ENCODE peak calls at places on chromosomes 13 and 19, in nine cellular contexts. One of them, this sample, is unnamed.

GRCh38 chr19:18763674-18764590 is 27.2 kb downstream of the COMP start:
- DNase-seq in T-cell: no peak
- DNase-seq in RPMI8226: peak
- DNase-seq in amniotic epithelial cell: peak
- DNase-seq in IMR-90: peak
- DNase-seq in lower lobe of right lung: peak
- DNase-seq in caudate nucleus: no peak
- DNase-seq in head of caudate nucleus: no peak
- DNase-seq in astrocyte of the spinal cord: no peak
- DNase-seq in this sample: peak

GRCh38 chr19:44748426-44749254 is at the start of gene BCL3:
- DNase-seq in T-cell: peak
- DNase-seq in RPMI8226: peak
- DNase-seq in amniotic epithelial cell: no peak
- DNase-seq in IMR-90: no peak
- DNase-seq in lower lobe of right lung: peak
- DNase-seq in caudate nucleus: no peak
- DNase-seq in head of caudate nucleus: no peak
- DNase-seq in astrocyte of the spinal cord: no peak
- DNase-seq in this sample: no peak

GRCh38 chr19:6551607-6552450 is 21.0 kb downstream of the TNFSF9 start:
- DNase-seq in T-cell: no peak
- DNase-seq in RPMI8226: peak
- DNase-seq in amniotic epithelial cell: no peak
- DNase-seq in IMR-90: no peak
- DNase-seq in lower lobe of right lung: peak
- DNase-seq in caudate nucleus: no peak
- DNase-seq in head of caudate nucleus: no peak
- DNase-seq in astrocyte of the spinal cord: no peak
- DNase-seq in this sample: no peak

GRCh38 chr13:76012091-76012721 is 376.1 kb downstream of the LMO7 start:
- DNase-seq in T-cell: no peak
- DNase-seq in RPMI8226: no peak
- DNase-seq in amniotic epithelial cell: peak
- DNase-seq in IMR-90: peak
- DNase-seq in lower lobe of right lung: no peak
- DNase-seq in caudate nucleus: no peak
- DNase-seq in head of caudate nucleus: no peak
- DNase-seq in astrocyte of the spinal cord: peak
- DNase-seq in this sample: peak

GRCh38 chr19:55014714-55015113 is 23.4 kb downstream of the GP6 start:
- DNase-seq in T-cell: no peak
- DNase-seq in RPMI8226: no peak
- DNase-seq in amniotic epithelial cell: no peak
- DNase-seq in IMR-90: no peak
- DNase-seq in lower lobe of right lung: no peak
- DNase-seq in caudate nucleus: no peak
- DNase-seq in head of caudate nucleus: no peak
- DNase-seq in astrocyte of the spinal cord: no peak
- DNase-seq in this sample: no peak

GRCh38 chr13:27080018-27080948 is 91.3 kb downstream of the USP12 start:
- DNase-seq in T-cell: no peak
- DNase-seq in RPMI8226: no peak
- DNase-seq in amniotic epithelial cell: no peak
- DNase-seq in IMR-90: no peak
- DNase-seq in lower lobe of right lung: no peak
- DNase-seq in caudate nucleus: no peak
- DNase-seq in head of caudate nucleus: no peak
- DNase-seq in astrocyte of the spinal cord: no peak
- DNase-seq in this sample: no peak

GRCh38 chr13:59337070-59337469 is 826.7 kb downstream of the DIAPH3 start:
- DNase-seq in T-cell: no peak
- DNase-seq in RPMI8226: no peak
- DNase-seq in amniotic epithelial cell: peak
- DNase-seq in IMR-90: no peak
- DNase-seq in lower lobe of right lung: no peak
- DNase-seq in caudate nucleus: no peak
- DNase-seq in head of caudate nucleus: no peak
- DNase-seq in astrocyte of the spinal cord: no peak
- DNase-seq in this sample: no peak

GRCh38 chr13:36353001-36353400 is 6.8 kb upstream of the SPART start:
- DNase-seq in T-cell: no peak
- DNase-seq in RPMI8226: no peak
- DNase-seq in amniotic epithelial cell: peak
- DNase-seq in IMR-90: no peak
- DNase-seq in lower lobe of right lung: no peak
- DNase-seq in caudate nucleus: no peak
- DNase-seq in head of caudate nucleus: no peak
- DNase-seq in astrocyte of the spinal cord: no peak
- DNase-seq in this sample: no peak

GRCh38 chr13:114203536-114203935 is 24.5 kb downstream of the CFAP97D2 start:
- DNase-seq in T-cell: no peak
- DNase-seq in RPMI8226: no peak
- DNase-seq in amniotic epithelial cell: no peak
- DNase-seq in IMR-90: no peak
- DNase-seq in lower lobe of right lung: no peak
- DNase-seq in caudate nucleus: no peak
- DNase-seq in head of caudate nucleus: no peak
- DNase-seq in astrocyte of the spinal cord: no peak
- DNase-seq in this sample: no peak

GRCh38 chr13:61466280-61466679 is 50.6 kb upstream of the PCDH20 start:
- DNase-seq in T-cell: no peak
- DNase-seq in RPMI8226: no peak
- DNase-seq in amniotic epithelial cell: no peak
- DNase-seq in IMR-90: no peak
- DNase-seq in lower lobe of right lung: no peak
- DNase-seq in caudate nucleus: no peak
- DNase-seq in head of caudate nucleus: no peak
- DNase-seq in astrocyte of the spinal cord: no peak
- DNase-seq in this sample: no peak

GRCh38 chr13:106851251-106851650 is 283.3 kb upstream of the ARGLU1 start:
- DNase-seq in T-cell: no peak
- DNase-seq in RPMI8226: no peak
- DNase-seq in amniotic epithelial cell: peak
- DNase-seq in IMR-90: peak
- DNase-seq in lower lobe of right lung: no peak
- DNase-seq in caudate nucleus: no peak
- DNase-seq in head of caudate nucleus: no peak
- DNase-seq in astrocyte of the spinal cord: peak
- DNase-seq in this sample: peak

GRCh38 chr19:2426661-2427322 is 594 bp downstream of the TIMM13 start:
- DNase-seq in T-cell: no peak
- DNase-seq in RPMI8226: peak
- DNase-seq in amniotic epithelial cell: no peak
- DNase-seq in IMR-90: peak
- DNase-seq in lower lobe of right lung: peak
- DNase-seq in caudate nucleus: no peak
- DNase-seq in head of caudate nucleus: peak
- DNase-seq in astrocyte of the spinal cord: no peak
- DNase-seq in this sample: peak

GRCh38 chr19:36041831-36042230 is 9.2 kb upstream of the CLIP3 start:
- DNase-seq in T-cell: no peak
- DNase-seq in RPMI8226: no peak
- DNase-seq in amniotic epithelial cell: peak
- DNase-seq in IMR-90: peak
- DNase-seq in lower lobe of right lung: no peak
- DNase-seq in caudate nucleus: peak
- DNase-seq in head of caudate nucleus: no peak
- DNase-seq in astrocyte of the spinal cord: peak
- DNase-seq in this sample: peak

GRCh38 chr13:31970237-31970930 is 61.2 kb upstream of the FRY start:
- DNase-seq in T-cell: no peak
- DNase-seq in RPMI8226: no peak
- DNase-seq in amniotic epithelial cell: peak
- DNase-seq in IMR-90: peak
- DNase-seq in lower lobe of right lung: no peak
- DNase-seq in caudate nucleus: no peak
- DNase-seq in head of caudate nucleus: no peak
- DNase-seq in astrocyte of the spinal cord: peak
- DNase-seq in this sample: peak

GRCh38 chr13:105442941-105443340 is 1092.5 kb downstream of the EFNB2 start:
- DNase-seq in T-cell: no peak
- DNase-seq in RPMI8226: no peak
- DNase-seq in amniotic epithelial cell: peak
- DNase-seq in IMR-90: peak
- DNase-seq in lower lobe of right lung: no peak
- DNase-seq in caudate nucleus: no peak
- DNase-seq in head of caudate nucleus: no peak
- DNase-seq in astrocyte of the spinal cord: peak
- DNase-seq in this sample: peak

GRCh38 chr13:105346141-105346766 is 1189.2 kb downstream of the EFNB2 start:
- DNase-seq in T-cell: no peak
- DNase-seq in RPMI8226: no peak
- DNase-seq in amniotic epithelial cell: peak
- DNase-seq in IMR-90: peak
- DNase-seq in lower lobe of right lung: no peak
- DNase-seq in caudate nucleus: no peak
- DNase-seq in head of caudate nucleus: no peak
- DNase-seq in astrocyte of the spinal cord: peak
- DNase-seq in this sample: peak

GRCh38 chr19:49823472-49823871 is 5.4 kb downstream of the MED25 start:
- DNase-seq in T-cell: no peak
- DNase-seq in RPMI8226: no peak
- DNase-seq in amniotic epithelial cell: no peak
- DNase-seq in IMR-90: no peak
- DNase-seq in lower lobe of right lung: no peak
- DNase-seq in caudate nucleus: no peak
- DNase-seq in head of caudate nucleus: no peak
- DNase-seq in astrocyte of the spinal cord: no peak
- DNase-seq in this sample: no peak

GRCh38 chr19:43984687-43985000 is 656 bp downstream of the ZNF155 start:
- DNase-seq in T-cell: no peak
- DNase-seq in RPMI8226: no peak
- DNase-seq in amniotic epithelial cell: no peak
- DNase-seq in IMR-90: no peak
- DNase-seq in lower lobe of right lung: peak
- DNase-seq in caudate nucleus: peak
- DNase-seq in head of caudate nucleus: no peak
- DNase-seq in astrocyte of the spinal cord: no peak
- DNase-seq in this sample: no peak

GRCh38 chr13:33893559-33893958 is 75.6 kb downstream of the RFC3 start:
- DNase-seq in T-cell: no peak
- DNase-seq in RPMI8226: no peak
- DNase-seq in amniotic epithelial cell: no peak
- DNase-seq in IMR-90: no peak
- DNase-seq in lower lobe of right lung: no peak
- DNase-seq in caudate nucleus: no peak
- DNase-seq in head of caudate nucleus: no peak
- DNase-seq in astrocyte of the spinal cord: no peak
- DNase-seq in this sample: no peak

GRCh38 chr19:29514525-29515232 is 11.1 kb upstream of the VSTM2B start:
- DNase-seq in T-cell: no peak
- DNase-seq in RPMI8226: no peak
- DNase-seq in amniotic epithelial cell: no peak
- DNase-seq in IMR-90: no peak
- DNase-seq in lower lobe of right lung: peak
- DNase-seq in caudate nucleus: no peak
- DNase-seq in head of caudate nucleus: no peak
- DNase-seq in astrocyte of the spinal cord: no peak
- DNase-seq in this sample: no peak

GRCh38 chr19:42229855-42230331 is 9.8 kb downstream of the ZNF526 start:
- DNase-seq in T-cell: no peak
- DNase-seq in RPMI8226: no peak
- DNase-seq in amniotic epithelial cell: peak
- DNase-seq in IMR-90: peak
- DNase-seq in lower lobe of right lung: no peak
- DNase-seq in caudate nucleus: no peak
- DNase-seq in head of caudate nucleus: no peak
- DNase-seq in astrocyte of the spinal cord: no peak
- DNase-seq in this sample: no peak

GRCh38 chr19:45766919-45767346 is 2.1 kb downstream of the SIX5 start:
- DNase-seq in T-cell: no peak
- DNase-seq in RPMI8226: no peak
- DNase-seq in amniotic epithelial cell: no peak
- DNase-seq in IMR-90: peak
- DNase-seq in lower lobe of right lung: no peak
- DNase-seq in caudate nucleus: no peak
- DNase-seq in head of caudate nucleus: no peak
- DNase-seq in astrocyte of the spinal cord: peak
- DNase-seq in this sample: peak

GRCh38 chr13:106911602-106912001 is 343.7 kb upstream of the ARGLU1 start:
- DNase-seq in T-cell: no peak
- DNase-seq in RPMI8226: no peak
- DNase-seq in amniotic epithelial cell: no peak
- DNase-seq in IMR-90: no peak
- DNase-seq in lower lobe of right lung: no peak
- DNase-seq in caudate nucleus: no peak
- DNase-seq in head of caudate nucleus: no peak
- DNase-seq in astrocyte of the spinal cord: no peak
- DNase-seq in this sample: no peak

GRCh38 chr19:39351537-39352037 is 9.4 kb downstream of the SAMD4B start:
- DNase-seq in T-cell: no peak
- DNase-seq in RPMI8226: no peak
- DNase-seq in amniotic epithelial cell: no peak
- DNase-seq in IMR-90: peak
- DNase-seq in lower lobe of right lung: no peak
- DNase-seq in caudate nucleus: no peak
- DNase-seq in head of caudate nucleus: no peak
- DNase-seq in astrocyte of the spinal cord: peak
- DNase-seq in this sample: peak

GRCh38 chr19:47035127-47035494 is 13.3 kb downstream of the TMEM160 start:
- DNase-seq in T-cell: no peak
- DNase-seq in RPMI8226: peak
- DNase-seq in amniotic epithelial cell: peak
- DNase-seq in IMR-90: no peak
- DNase-seq in lower lobe of right lung: no peak
- DNase-seq in caudate nucleus: no peak
- DNase-seq in head of caudate nucleus: no peak
- DNase-seq in astrocyte of the spinal cord: no peak
- DNase-seq in this sample: peak

This sample was measured in EL.